ENCODE peak calls at places on chromosomes 6 and 20, in five cellular contexts. R is CD4-positive, alpha-beta memory T cell; I is spleen; L is ascending aorta; Z is brain microvascular endothelial cell. V is an unnamed sample.

GRCh38 chr6:158561247-158561884 is 1.5 kb downstream of the TMEM181 start:
- DNase-seq in R (no peak), I (peak; percentile 62), L (peak; percentile 56), Z (no peak), V (no peak)

GRCh38 chr6:37110455-37111155 is 59.3 kb upstream of the PIM1 start:
- DNase-seq in R (no peak), I (no peak), L (no peak), Z (no peak), V (no peak)

GRCh38 chr6:138601128-138601527 is 101.8 kb upstream of the NHSL1 start:
- DNase-seq in R (no peak), I (no peak), L (no peak), Z (no peak), V (no peak)

GRCh38 chr6:126811307-126811706 is 307.2 kb upstream of the RSPO3 start:
- DNase-seq in R (no peak), I (no peak), L (no peak), Z (no peak), V (no peak)

GRCh38 chr20:62254021-62254724 is 15.9 kb downstream of the OSBPL2 start:
- DNase-seq in R (no peak), I (no peak), L (no peak), Z (no peak), V (no peak)

GRCh38 chr6:107821591-107821990 is 2.5 kb downstream of the SCML4 start:
- DNase-seq in R (no peak), I (no peak), L (no peak), Z (no peak), V (no peak)

GRCh38 chr6:170036916-170037315 is 254.0 kb downstream of the DLL1 start:
- DNase-seq in R (no peak), I (peak; percentile 48), L (peak; percentile 43), Z (no peak), V (no peak)

GRCh38 chr6:150659046-150659763 is 59.5 kb downstream of the PLEKHG1 start:
- DNase-seq in R (no peak), I (no peak), L (no peak), Z (no peak), V (no peak)

GRCh38 chr6:152948150-152948768 is 34.6 kb downstream of the FBXO5 start:
- DNase-seq in R (peak; percentile 42), I (no peak), L (no peak), Z (peak; percentile 25), V (no peak)

GRCh38 chr20:42442728-42443127 is 747.0 kb downstream of the PTPRT start:
- DNase-seq in R (no peak), I (no peak), L (no peak), Z (no peak), V (no peak)

GRCh38 chr6:82259389-82259788 is 11.8 kb upstream of the IBTK start:
- DNase-seq in R (no peak), I (no peak), L (no peak), Z (no peak), V (no peak)

GRCh38 chr6:142500265-142500786 is 198.5 kb downstream of the ADGRG6 start:
- DNase-seq in R (no peak), I (no peak), L (no peak), Z (no peak), V (no peak)

GRCh38 chr6:6972456-6972855 is 135.3 kb upstream of the RREB1 start:
- DNase-seq in R (no peak), I (no peak), L (no peak), Z (peak; percentile 42), V (no peak)

GRCh38 chr6:135383766-135384165 is 113.8 kb downstream of the AHI1 start:
- DNase-seq in R (no peak), I (no peak), L (no peak), Z (no peak), V (no peak)

GRCh38 chr6:135380793-135381192 is 116.7 kb downstream of the AHI1 start:
- DNase-seq in R (no peak), I (no peak), L (no peak), Z (no peak), V (no peak)

GRCh38 chr6:135383297-135383696 is 114.2 kb downstream of the AHI1 start:
- DNase-seq in R (no peak), I (no peak), L (no peak), Z (no peak), V (no peak)

GRCh38 chr6:135379647-135380046 is 117.9 kb downstream of the AHI1 start:
- DNase-seq in R (no peak), I (no peak), L (no peak), Z (no peak), V (no peak)

GRCh38 chr6:135382182-135382628 is 115.3 kb downstream of the AHI1 start:
- DNase-seq in R (no peak), I (no peak), L (no peak), Z (no peak), V (no peak)
- H3K4me3 ChIP-seq in R (no peak overlapping the region), I (no peak overlapping the region), L (no peak overlapping the region), Z (no peak overlapping the region), V (no peak overlapping the region)

GRCh38 chr6:144659735-144660246 is 374.7 kb downstream of the UTRN start:
- DNase-seq in R (no peak), I (no peak), L (no peak), Z (no peak), V (no peak)

GRCh38 chr6:144659202-144659731 is 374.1 kb downstream of the UTRN start:
- DNase-seq in R (peak; percentile 27), I (no peak), L (no peak), Z (peak; percentile 58), V (no peak)

GRCh38 chr6:144662812-144663211 is 377.7 kb downstream of the UTRN start:
- DNase-seq in R (no peak), I (no peak), L (no peak), Z (no peak), V (no peak)

GRCh38 chr6:144661101-144661806 is 376.1 kb downstream of the UTRN start:
- DNase-seq in R (no peak), I (no peak), L (no peak), Z (no peak), V (no peak)

DNA sequence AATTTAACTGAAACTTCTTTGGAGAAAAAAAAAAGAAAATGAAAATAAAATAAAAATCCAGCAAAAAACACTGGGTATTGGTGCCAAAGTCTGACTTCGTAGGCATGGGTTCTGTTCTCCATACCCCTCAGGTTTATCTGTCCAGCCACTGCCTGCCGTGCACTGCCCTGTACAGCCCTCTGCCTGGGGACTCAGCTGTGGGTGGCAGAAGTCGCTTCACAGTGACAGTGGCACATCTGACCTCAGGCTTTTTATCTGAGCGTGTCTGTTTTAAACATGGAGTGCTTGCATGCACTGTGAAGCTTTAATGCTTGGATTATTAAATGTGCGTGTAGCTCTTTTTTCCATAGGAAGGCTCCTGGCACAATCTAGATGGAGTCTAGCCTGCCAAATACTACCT is 375.4 kb downstream of the UTRN start:
- DNase-seq in R (no peak), I (no peak), L (no peak), Z (no peak), V (no peak)
- H3K4me3 ChIP-seq in R (no peak overlapping the region), I (peak overlapping the region; percentile 6), L (no peak overlapping the region), Z (no peak overlapping the region), V (no peak overlapping the region)

GRCh38 chr6:5634525-5634924 is 372.2 kb downstream of the NRN1 start:
- DNase-seq in R (no peak), I (no peak), L (no peak), Z (no peak), V (no peak)

GRCh38 chr6:5637714-5638113 is 369.0 kb downstream of the NRN1 start:
- DNase-seq in R (no peak), I (no peak), L (no peak), Z (no peak), V (no peak)

GRCh38 chr6:5636210-5637030 is 370.3 kb downstream of the NRN1 start:
- DNase-seq in R (no peak), I (no peak), L (no peak), Z (no peak), V (no peak)

GRCh38 chr6:5630636-5631035 is 369.3 kb downstream of the FARS2 start:
- DNase-seq in R (no peak), I (no peak), L (no peak), Z (no peak), V (no peak)

GRCh38 chr6:5632348-5632935 is 371.1 kb downstream of the FARS2 start:
- DNase-seq in R (no peak), I (no peak), L (no peak), Z (no peak), V (no peak)
- H3K4me3 ChIP-seq in R (no peak overlapping the region), I (no peak overlapping the region), L (no peak overlapping the region), Z (no peak overlapping the region), V (no peak overlapping the region)

GRCh38 chr20:41230136-41230535 is 87.4 kb downstream of the ZHX3 start:
- DNase-seq in R (no peak), I (no peak), L (no peak), Z (no peak), V (no peak)

GRCh38 chr20:41231136-41231535 is 86.4 kb downstream of the ZHX3 start:
- DNase-seq in R (no peak), I (no peak), L (no peak), Z (no peak), V (no peak)

GRCh38 chr20:41231850-41232249 is 85.7 kb downstream of the ZHX3 start:
- DNase-seq in R (peak; percentile 16), I (no peak), L (no peak), Z (no peak), V (peak; percentile 2)

GRCh38 chr20:41228858-41229257 is 88.7 kb downstream of the ZHX3 start:
- DNase-seq in R (no peak), I (no peak), L (no peak), Z (no peak), V (no peak)

DNA sequence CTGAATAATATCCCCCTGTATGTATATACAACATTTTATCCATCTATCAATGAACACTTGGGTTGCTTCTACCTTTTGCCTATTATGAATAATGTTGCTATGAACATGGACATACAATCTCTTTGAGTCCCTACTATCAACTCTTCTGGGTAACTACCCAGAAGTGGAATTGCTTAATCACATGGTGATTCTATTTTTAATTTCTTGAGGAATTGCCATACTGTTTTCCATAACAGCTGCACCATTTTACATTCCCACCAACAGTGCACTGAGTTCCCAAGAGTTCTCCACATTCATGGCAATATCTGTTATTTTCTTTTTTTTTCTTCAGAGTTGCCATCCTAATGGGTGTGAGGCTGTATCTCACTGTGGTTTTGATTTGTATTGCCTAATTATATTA is 88.3 kb downstream of the ZHX3 start:
- DNase-seq in R (no peak), I (no peak), L (no peak), Z (no peak), V (no peak)
- H3K4me3 ChIP-seq in R (no peak overlapping the region), I (no peak overlapping the region), L (no peak overlapping the region), Z (no peak overlapping the region), V (no peak overlapping the region)

V was measured in CD8-positive, alpha-beta memory T cell.